ENCODE peak calls at places on chromosomes 11 and 22, in five cellular contexts. P is neural crest cell, N is DMS 273 treated with DMSO at 0.1 percent for 48 hours, U is tibial artery, H is memory B cell. D is an unnamed sample.

GRCh38 chr11:85745626-85746025 is 59.6 kb upstream of the CCDC89 start:
- DNase-seq in P (no peak), U (no peak), N (no peak), H (no peak), D (no peak)

GRCh38 chr11:120565436-120566155 is 54.0 kb downstream of the GRIK4 start:
- DNase-seq in P (no peak), N (no peak), U (peak), H (no peak), D (no peak)

GRCh38 chr11:67372993-67373915 is at the start of gene CLCF1:
- DNase-seq in H (peak), N (no peak), U (peak), P (peak), D (peak)

GRCh38 chr11:43282607-43283440 is 29.0 kb upstream of the API5 start:
- DNase-seq in H (peak), P (peak), U (no peak), N (peak), D (no peak)

GRCh38 chr11:72672839-72673238 is 1.4 kb downstream of the PDE2A start:
- DNase-seq in U (no peak), H (no peak), N (no peak), P (no peak), D (no peak)

GRCh38 chr22:48950151-48950915 is 877.3 kb downstream of the BRD1 start:
- DNase-seq in P (no peak), H (peak), N (no peak), U (peak), D (no peak)

GRCh38 chr22:44419429-44419828 is 78.6 kb downstream of the RTL6 start:
- DNase-seq in N (no peak), U (no peak), H (no peak), P (no peak), D (no peak)

GRCh38 chr11:95242990-95243590 is 12.1 kb upstream of the SESN3 start:
- DNase-seq in N (no peak), H (no peak), P (no peak), U (no peak), D (no peak)

GRCh38 chr22:48797731-48798130 is 1029.9 kb downstream of the BRD1 start:
- DNase-seq in U (no peak), H (no peak), P (no peak), N (no peak), D (no peak)

GRCh38 chr11:126522152-126522551 is 166.7 kb downstream of the ST3GAL4 start:
- DNase-seq in U (no peak), N (no peak), H (no peak), P (no peak), D (no peak)

GRCh38 chr22:23790819-23791736 is 4.3 kb downstream of the SMARCB1 start:
- DNase-seq in N (no peak), H (no peak), U (no peak), P (no peak), D (no peak)

GRCh38 chr11:10456519-10456918 is 1.5 kb downstream of the AMPD3 start:
- DNase-seq in H (no peak), N (peak), P (no peak), U (no peak), D (no peak)

GRCh38 chr11:70063555-70063954 is 14.6 kb upstream of the ANO1 start:
- DNase-seq in H (no peak), U (no peak), N (no peak), P (no peak), D (no peak)

GRCh38 chr22:50731811-50732624 is 6.0 kb upstream of the ACR start:
- DNase-seq in N (peak), P (no peak), H (peak), U (peak), D (no peak)

GRCh38 chr11:83554896-83555295 is 268.7 kb upstream of the CCDC90B start:
- DNase-seq in H (no peak), N (peak), U (no peak), P (no peak), D (no peak)

GRCh38 chr11:1152316-1153104 is 5.2 kb upstream of the MUC5AC start:
- DNase-seq in P (no peak), N (no peak), H (no peak), U (peak), D (peak)

GRCh38 chr11:86784247-86784681 is 16.1 kb upstream of the PRSS23 start:
- DNase-seq in P (no peak), N (no peak), U (no peak), H (no peak), D (no peak)

GRCh38 chr11:116891746-116892145 is 54.3 kb upstream of the APOA1 start:
- DNase-seq in P (no peak), H (no peak), N (no peak), U (no peak), D (no peak)

GRCh38 chr11:90846628-90847027 is 623.8 kb upstream of the CHORDC1 start:
- DNase-seq in H (no peak), N (no peak), P (no peak), U (no peak), D (no peak)

GRCh38 chr11:61533401-61533800 is 24.9 kb downstream of the LRRC10B start:
- DNase-seq in H (no peak), U (no peak), N (no peak), P (no peak), D (no peak)